ENCODE peak calls at places on chromosomes 7 and 10, in nine cellular contexts. L is stimulated activated CD4-positive, alpha-beta T cell treated with anti-CD3 and anti-CD28 coated beads, Interleukin-1b, Interleukin-23, amount 100 ng/mL, for 24 hours; H is fibroblast of mammary gland; Z is effector CD8-positive, alpha-beta T cell; K is dermis blood vessel endothelial cell; G is NCI-H1417; J is T-helper 2 cell; Y is progenitor cell of endocrine pancreas; V is HT-29. R is an unnamed sample.

GRCh38 chr10:21599582-21599981 is 65.5 kb downstream of the MLLT10 start:
- DNase-seq in L (no peak), H (no peak), Z (no peak), K (no peak), G (no peak), J (no peak), Y (no peak), V (no peak), R (no peak)

GRCh38 chr7:108234981-108235450 is 104.9 kb upstream of the LAMB4 start:
- DNase-seq in L (no peak), H (no peak), Z (no peak), K (no peak), G (no peak), J (no peak), Y (no peak), V (peak), R (no peak)

GRCh38 chr10:51029172-51029641 is 45.1 kb upstream of the PRKG1 start:
- DNase-seq in L (no peak), H (peak), Z (no peak), K (no peak), G (no peak), J (no peak), Y (no peak), V (no peak), R (no peak)

GRCh38 chr10:35194906-35195305 is 68.3 kb downstream of the CREM start:
- DNase-seq in L (no peak), H (peak), Z (no peak), K (peak), G (peak), J (no peak), Y (no peak), V (peak), R (peak)

GRCh38 chr7:3000566-3000965 is 43.1 kb downstream of the CARD11 start:
- DNase-seq in L (no peak), H (no peak), Z (no peak), K (no peak), G (no peak), J (no peak), Y (no peak), V (no peak), R (no peak)

GRCh38 chr7:111436608-111437007 is 125.7 kb downstream of the IMMP2L start:
- DNase-seq in L (no peak), H (no peak), Z (no peak), K (no peak), G (no peak), J (no peak), Y (no peak), V (no peak), R (no peak)

GRCh38 chr10:117246997-117247667 is 6.2 kb downstream of the SLC18A2 start:
- DNase-seq in L (no peak), H (peak), Z (no peak), K (no peak), G (no peak), J (no peak), Y (no peak), V (no peak), R (no peak)

GRCh38 chr7:155814569-155815276 is 2.5 kb upstream of the SHH start:
- DNase-seq in L (no peak), H (no peak), Z (no peak), K (no peak), G (no peak), J (no peak), Y (no peak), V (no peak), R (no peak)

GRCh38 chr10:74206727-74207126 is 55.7 kb downstream of the ADK start:
- DNase-seq in L (no peak), H (no peak), Z (no peak), K (no peak), G (peak), J (no peak), Y (no peak), V (no peak), R (peak)

GRCh38 chr10:79038841-79039201 is 29.9 kb upstream of the ZMIZ1 start:
- DNase-seq in L (no peak), H (no peak), Z (no peak), K (no peak), G (peak), J (no peak), Y (no peak), V (no peak), R (no peak)

GRCh38 chr10:21202766-21203457 is 305.8 kb upstream of the NEBL start:
- DNase-seq in L (no peak), H (peak), Z (no peak), K (no peak), G (no peak), J (no peak), Y (no peak), V (no peak), R (no peak)

GRCh38 chr10:17222329-17222728 is 5.7 kb upstream of the VIM start:
- DNase-seq in L (no peak), H (no peak), Z (no peak), K (no peak), G (no peak), J (no peak), Y (no peak), V (no peak), R (no peak)

GRCh38 chr10:16992611-16993119 is 136.9 kb downstream of the CUBN start:
- DNase-seq in L (no peak), H (peak), Z (no peak), K (peak), G (no peak), J (no peak), Y (no peak), V (no peak), R (no peak)

GRCh38 chr10:36171546-36171945 is 529.5 kb upstream of the FZD8 start:
- DNase-seq in L (no peak), H (no peak), Z (no peak), K (no peak), G (no peak), J (no peak), Y (no peak), V (no peak), R (no peak)

GRCh38 chr10:48456808-48457761 is 147.8 kb downstream of the ARHGAP22 start:
- DNase-seq in L (no peak), H (no peak), Z (no peak), K (no peak), G (no peak), J (no peak), Y (no peak), V (no peak), R (no peak)

GRCh38 chr7:7789551-7789988 is 71.2 kb upstream of the RPA3 start:
- DNase-seq in L (no peak), H (no peak), Z (no peak), K (no peak), G (no peak), J (no peak), Y (no peak), V (no peak), R (no peak)

GRCh38 chr7:149781921-149782320 is 8.5 kb upstream of the ZNF467 start:
- DNase-seq in L (no peak), H (no peak), Z (no peak), K (no peak), G (no peak), J (no peak), Y (no peak), V (no peak), R (no peak)

GRCh38 chr10:51302316-51302715 is 228.0 kb downstream of the PRKG1 start:
- DNase-seq in L (no peak), H (peak), Z (no peak), K (no peak), G (no peak), J (no peak), Y (no peak), V (no peak), R (no peak)

GRCh38 chr10:31034041-31034918 is 2.6 kb upstream of the ZNF438 start:
- DNase-seq in L (no peak), H (peak), Z (no peak), K (peak), G (no peak), J (no peak), Y (no peak), V (no peak), R (no peak)

GRCh38 chr10:72276421-72277339 is 3.0 kb downstream of the DDIT4 start:
- DNase-seq in L (no peak), H (peak), Z (no peak), K (peak), G (peak), J (no peak), Y (no peak), V (no peak), R (no peak)

R was measured in SHP77.